ENCODE peak calls at places on chromosome 15, in four cellular contexts. H is effector CD4-positive, alpha-beta T cell; Q is HT1080; W is stimulated activated CD4-positive, alpha-beta T cell treated with anti-CD3 and anti-CD28 coated beads, Interleukin-12 subunit alpha, Interleukin-12 subunit beta, amount 100 ng/mL, for 4 hours. G is an unnamed sample.

GRCh38 chr15:90306560-90306959 is 41.1 kb downstream of the NGRN start:
- DNase-seq in W (peak), H (no peak), Q (no peak), G (no peak)

GRCh38 chr15:70524470-70524869 is 238.9 kb downstream of the UACA start:
- DNase-seq in W (no peak), H (no peak), Q (no peak), G (no peak)

GRCh38 chr15:72491768-72492167 is 17.6 kb downstream of the ARIH1 start:
- DNase-seq in W (no peak), Q (peak), H (no peak), G (no peak)

GRCh38 chr15:55766676-55767075 is 23.7 kb upstream of the PRTG start:
- DNase-seq in W (no peak), H (no peak), Q (no peak), G (no peak)

GRCh38 chr15:92050220-92050898 is 196.9 kb downstream of the SLCO3A1 start:
- DNase-seq in H (no peak), Q (no peak), W (no peak), G (no peak)

GRCh38 chr15:92112180-92112579 is 258.7 kb downstream of the SLCO3A1 start:
- DNase-seq in W (no peak), Q (no peak), H (no peak), G (no peak)

GRCh38 chr15:99366013-99366412 is 114.7 kb downstream of the LRRC28 start:
- DNase-seq in H (no peak), W (no peak), Q (no peak), G (no peak)

GRCh38 chr15:77959094-77959879 is 118.2 kb downstream of the TBC1D2B start:
- DNase-seq in W (peak), H (peak), Q (peak), G (peak)

GRCh38 chr15:90660195-90660995 is 56.8 kb upstream of the BLM start:
- DNase-seq in W (peak), Q (peak), H (peak), G (no peak)

GRCh38 chr15:67969892-67970291 is 84.2 kb upstream of the PIAS1 start:
- DNase-seq in H (no peak), W (no peak), Q (no peak), G (no peak)

GRCh38 chr15:101115887-101116680 is 135.8 kb downstream of the CHSY1 start:
- DNase-seq in Q (no peak), W (no peak), H (no peak), G (no peak)

GRCh38 chr15:85761635-85762034 is 33.1 kb downstream of the KLHL25 start:
- DNase-seq in Q (no peak), W (no peak), H (no peak), G (no peak)

GRCh38 chr15:94327356-94327936 is 96.1 kb downstream of the MCTP2 start:
- DNase-seq in Q (peak), H (no peak), W (no peak), G (no peak)

GRCh38 chr15:78425643-78426042 is 12.4 kb upstream of the IREB2 start:
- DNase-seq in H (no peak), Q (no peak), W (no peak), G (no peak)

GRCh38 chr15:72162569-72162968 is 35.0 kb downstream of the GRAMD2A start:
- DNase-seq in W (no peak), Q (no peak), H (no peak), G (no peak)

GRCh38 chr15:67062365-67062985 is 2.9 kb upstream of the SMAD3 start:
- DNase-seq in Q (no peak), W (no peak), H (no peak), G (no peak)

GRCh38 chr15:80264031-80264430 is 12.0 kb upstream of the CTXND1 start:
- DNase-seq in Q (no peak), H (no peak), W (no peak), G (no peak)

GRCh38 chr15:80403712-80404056 is 498 bp upstream of the ARNT2 start:
- DNase-seq in W (no peak), Q (no peak), H (no peak), G (no peak)

GRCh38 chr15:40257656-40258450 is 19.0 kb downstream of the PAK6 start:
- DNase-seq in W (no peak), H (no peak), Q (peak), G (no peak)

GRCh38 chr15:99504071-99504822 is 61.5 kb upstream of the MEF2A start:
- DNase-seq in H (no peak), W (no peak), Q (no peak), G (no peak)

GRCh38 chr15:42494998-42495360 is 455 bp upstream of the SNAP23 start:
- DNase-seq in Q (peak), W (no peak), H (peak), G (no peak)

GRCh38 chr15:99414755-99415731 is 150.7 kb upstream of the MEF2A start:
- DNase-seq in Q (peak), W (no peak), H (no peak), G (no peak)

GRCh38 chr15:101250931-101251829 is 668 bp downstream of the CHSY1 start:
- DNase-seq in H (no peak), W (peak), Q (peak), G (no peak)